ENCODE peak calls at places on chromosome 5, in seven cellular contexts. R is HFFc6, Z is natural killer cell, V is fibroblast of pulmonary artery, A is AG10803, H is heart right ventricle, L is BE2C. N is an unnamed sample.

GRCh38 chr5:39780341-39780740 is 355.6 kb upstream of the DAB2 start:
- DNase-seq in R (no peak), Z (no peak), V (peak), A (peak), H (no peak), L (no peak), N (no peak)

GRCh38 chr5:74916831-74917710 is 50.9 kb upstream of the FAM169A start:
- DNase-seq in R (peak), Z (no peak), V (no peak), A (peak), H (no peak), L (no peak), N (no peak)

GRCh38 chr5:142065273-142065672 is 43.3 kb upstream of the NDFIP1 start:
- DNase-seq in R (peak), Z (no peak), V (peak), A (peak), H (no peak), L (peak), N (peak)

GRCh38 chr5:123164019-123164418 is 75.0 kb downstream of the PRDM6 start:
- DNase-seq in R (no peak), Z (no peak), V (no peak), A (no peak), H (no peak), L (no peak), N (no peak)

GRCh38 chr5:164214698-164215097 is 709.3 kb downstream of the MAT2B start:
- DNase-seq in R (no peak), Z (no peak), V (peak), A (no peak), H (no peak), L (no peak), N (no peak)

GRCh38 chr5:155836404-155836803 is 490.6 kb upstream of the SGCD start:
- DNase-seq in R (no peak), Z (no peak), V (no peak), A (no peak), H (no peak), L (no peak), N (no peak)

GRCh38 chr5:36403601-36404311 is 102.1 kb upstream of the RANBP3L start:
- DNase-seq in R (peak), Z (no peak), V (peak), A (peak), H (peak), L (no peak), N (no peak)

GRCh38 chr5:151178779-151179488 is 21.4 kb upstream of the ANXA6 start:
- DNase-seq in R (no peak), Z (no peak), V (no peak), A (no peak), H (no peak), L (no peak), N (no peak)

GRCh38 chr5:149656576-149657182 is 73.4 kb upstream of the PPARGC1B start:
- DNase-seq in R (no peak), Z (no peak), V (peak), A (no peak), H (peak), L (peak), N (no peak)

GRCh38 chr5:50476549-50476948 is 35.5 kb upstream of the EMB start:
- DNase-seq in R (no peak), Z (no peak), V (no peak), A (no peak), H (no peak), L (no peak), N (no peak)

GRCh38 chr5:7927466-7928375 is 58.8 kb downstream of the MTRR start:
- DNase-seq in R (peak), Z (no peak), V (peak), A (peak), H (peak), L (peak), N (no peak)

GRCh38 chr5:57692582-57693487 is 210.2 kb upstream of the ACTBL2 start:
- DNase-seq in R (peak), Z (no peak), V (peak), A (peak), H (peak), L (peak), N (no peak)

GRCh38 chr5:138240690-138241385 is 27.7 kb upstream of the CDC23 start:
- DNase-seq in R (no peak), Z (no peak), V (no peak), A (no peak), H (no peak), L (no peak), N (no peak)

GRCh38 chr5:1545798-1546355 is 22.1 kb upstream of the LPCAT1 start:
- DNase-seq in R (no peak), Z (no peak), V (no peak), A (no peak), H (no peak), L (no peak), N (no peak)

GRCh38 chr5:138905541-138905940 is 30.4 kb upstream of the LRRTM2 start:
- DNase-seq in R (peak), Z (no peak), V (peak), A (peak), H (no peak), L (no peak), N (no peak)

GRCh38 chr5:2199697-2200096 is 317.0 kb upstream of the IRX4 start:
- DNase-seq in R (no peak), Z (no peak), V (no peak), A (no peak), H (no peak), L (no peak), N (no peak)

GRCh38 chr5:136053336-136054121 is 24.7 kb downstream of the TGFBI start:
- DNase-seq in R (peak), Z (no peak), V (peak), A (peak), H (no peak), L (no peak), N (no peak)

GRCh38 chr5:77751328-77752023 is 24.7 kb downstream of the TBCA start:
- DNase-seq in R (no peak), Z (no peak), V (no peak), A (no peak), H (no peak), L (no peak), N (no peak)

GRCh38 chr5:92455011-92455410 is 1071.9 kb upstream of the ARRDC3 start:
- DNase-seq in R (no peak), Z (no peak), V (no peak), A (no peak), H (no peak), L (no peak), N (no peak)

GRCh38 chr5:122126177-122126701 is 3.1 kb upstream of the ZNF474 start:
- DNase-seq in R (peak), Z (no peak), V (peak), A (peak), H (no peak), L (no peak), N (no peak)

GRCh38 chr5:4576161-4576748 is 563.9 kb upstream of the ADAMTS16 start:
- DNase-seq in R (no peak), Z (no peak), V (peak), A (peak), H (no peak), L (no peak), N (no peak)

GRCh38 chr5:130571076-130571475 is 594.0 kb downstream of the HINT1 start:
- DNase-seq in R (no peak), Z (no peak), V (peak), A (peak), H (no peak), L (no peak), N (no peak)

GRCh38 chr5:12360218-12360617 is 456.0 kb upstream of the CTNND2 start:
- DNase-seq in R (no peak), Z (no peak), V (no peak), A (no peak), H (no peak), L (no peak), N (no peak)

GRCh38 chr5:1333986-1334385 is 10.9 kb downstream of the CLPTM1L start:
- DNase-seq in R (no peak), Z (no peak), V (no peak), A (no peak), H (no peak), L (no peak), N (no peak)

GRCh38 chr5:108700928-108701327 is 46.8 kb upstream of the FER start:
- DNase-seq in R (no peak), Z (no peak), V (no peak), A (no peak), H (no peak), L (no peak), N (no peak)

GRCh38 chr5:180807654-180808414 is 5.2 kb upstream of the MGAT1 start:
- DNase-seq in R (no peak), Z (no peak), V (no peak), A (peak), H (no peak), L (no peak), N (no peak)

GRCh38 chr5:54725391-54726280 is 208.1 kb downstream of the SNX18 start:
- DNase-seq in R (no peak), Z (no peak), V (no peak), A (peak), H (no peak), L (no peak), N (no peak)

GRCh38 chr5:56534102-56534501 is 281.2 kb upstream of the MAP3K1 start:
- DNase-seq in R (no peak), Z (no peak), V (no peak), A (no peak), H (no peak), L (no peak), N (no peak)

GRCh38 chr5:32771037-32771436 is 59.9 kb downstream of the NPR3 start:
- DNase-seq in R (no peak), Z (no peak), V (no peak), A (no peak), H (peak), L (no peak), N (no peak)

GRCh38 chr5:161047024-161047423 is 195.0 kb upstream of the ATP10B start:
- DNase-seq in R (no peak), Z (no peak), V (no peak), A (no peak), H (no peak), L (no peak), N (no peak)

GRCh38 chr5:52204310-52204709 is 583.4 kb upstream of the ITGA1 start:
- DNase-seq in R (no peak), Z (no peak), V (no peak), A (no peak), H (no peak), L (no peak), N (no peak)

GRCh38 chr5:90570034-90570433 is 11.4 kb downstream of the ADGRV1 start:
- DNase-seq in R (no peak), Z (no peak), V (no peak), A (no peak), H (no peak), L (no peak), N (no peak)

GRCh38 chr5:58849995-58850667 is 267.3 kb downstream of the RAB3C start:
- DNase-seq in R (peak), Z (no peak), V (peak), A (peak), H (no peak), L (peak), N (no peak)

GRCh38 chr5:97478513-97478912 is 295.5 kb upstream of the RIOK2 start:
- DNase-seq in R (no peak), Z (no peak), V (peak), A (no peak), H (no peak), L (no peak), N (no peak)

GRCh38 chr5:157049605-157050004 is 9.3 kb downstream of the HAVCR1 start:
- DNase-seq in R (no peak), Z (no peak), V (no peak), A (peak), H (no peak), L (no peak), N (no peak)

GRCh38 chr5:37751227-37751626 is 88.6 kb downstream of the GDNF start:
- DNase-seq in R (peak), Z (no peak), V (no peak), A (peak), H (no peak), L (no peak), N (no peak)

GRCh38 chr5:117682416-117682815 is 1107.8 kb upstream of the SEMA6A start:
- DNase-seq in R (no peak), Z (no peak), V (no peak), A (no peak), H (no peak), L (no peak), N (no peak)

GRCh38 chr5:113293068-113293571 is 141.7 kb downstream of the TSSK1B start:
- DNase-seq in R (no peak), Z (no peak), V (peak), A (no peak), H (no peak), L (no peak), N (no peak)

GRCh38 chr5:170553218-170553617 is 49.4 kb downstream of the KCNIP1 start:
- DNase-seq in R (no peak), Z (no peak), V (no peak), A (no peak), H (no peak), L (no peak), N (no peak)

GRCh38 chr5:170551076-170551475 is 47.3 kb downstream of the KCNIP1 start:
- DNase-seq in R (no peak), Z (no peak), V (no peak), A (no peak), H (no peak), L (no peak), N (no peak)

GRCh38 chr5:170554566-170555267 is 50.9 kb downstream of the KCNIP1 start:
- DNase-seq in R (no peak), Z (no peak), V (peak), A (no peak), H (no peak), L (peak), N (no peak)

GRCh38 chr5:170551622-170552021 is 47.8 kb downstream of the KCNIP1 start:
- DNase-seq in R (no peak), Z (no peak), V (no peak), A (no peak), H (no peak), L (no peak), N (no peak)

DNA sequence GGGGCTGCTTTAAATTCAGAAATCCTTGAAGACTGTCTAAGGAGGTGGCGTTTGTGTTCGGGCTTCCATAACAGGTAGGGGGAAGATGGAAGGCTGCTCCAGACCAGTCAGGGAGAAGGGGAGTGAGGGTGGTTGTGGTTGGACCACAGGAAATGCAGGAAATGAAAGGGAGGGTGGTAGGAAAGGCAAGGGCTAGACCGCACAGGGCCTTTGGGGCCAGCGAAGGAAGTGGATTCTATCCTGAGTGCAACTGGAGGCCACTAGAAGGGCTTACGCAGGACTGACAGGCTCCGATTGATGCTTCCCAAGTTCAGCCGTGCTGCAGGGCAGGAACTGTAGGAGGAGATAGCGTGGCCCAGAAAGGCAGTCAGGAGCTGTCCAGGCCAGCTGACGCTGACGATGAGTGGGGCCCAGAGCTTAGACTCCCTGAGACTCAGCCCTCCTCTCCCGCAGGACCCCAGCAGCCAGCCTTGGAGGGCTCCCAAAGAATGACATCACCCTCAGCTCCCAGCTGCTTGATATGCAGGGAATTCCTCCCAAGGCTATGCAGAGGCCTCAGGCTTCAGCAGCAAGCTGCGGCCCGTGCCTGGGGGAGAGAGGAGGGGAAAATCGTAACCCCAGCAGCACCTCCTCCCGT is 48.8 kb downstream of the KCNIP1 start:
- DNase-seq in R (peak), Z (no peak), V (peak), A (peak), H (peak), L (no peak), N (peak)
- TF ChIP-seq CTCF in R (no peak), Z (no peak), V (peak), A (no peak), H (no peak), L (no peak), N (no peak)

GRCh38 chr5:82815871-82816270 is 261.3 kb downstream of the TMEM167A start:
- DNase-seq in R (no peak), Z (no peak), V (peak), A (no peak), H (no peak), L (no peak), N (no peak)

GRCh38 chr5:82813951-82814350 is 263.2 kb downstream of the TMEM167A start:
- DNase-seq in R (no peak), Z (no peak), V (no peak), A (no peak), H (no peak), L (no peak), N (no peak)

GRCh38 chr5:82820958-82821880 is 256.0 kb downstream of the TMEM167A start:
- DNase-seq in R (no peak), Z (no peak), V (no peak), A (no peak), H (no peak), L (no peak), N (no peak)

GRCh38 chr5:82820188-82820587 is 257.0 kb downstream of the TMEM167A start:
- DNase-seq in R (no peak), Z (no peak), V (no peak), A (no peak), H (no peak), L (no peak), N (no peak)

DNA sequence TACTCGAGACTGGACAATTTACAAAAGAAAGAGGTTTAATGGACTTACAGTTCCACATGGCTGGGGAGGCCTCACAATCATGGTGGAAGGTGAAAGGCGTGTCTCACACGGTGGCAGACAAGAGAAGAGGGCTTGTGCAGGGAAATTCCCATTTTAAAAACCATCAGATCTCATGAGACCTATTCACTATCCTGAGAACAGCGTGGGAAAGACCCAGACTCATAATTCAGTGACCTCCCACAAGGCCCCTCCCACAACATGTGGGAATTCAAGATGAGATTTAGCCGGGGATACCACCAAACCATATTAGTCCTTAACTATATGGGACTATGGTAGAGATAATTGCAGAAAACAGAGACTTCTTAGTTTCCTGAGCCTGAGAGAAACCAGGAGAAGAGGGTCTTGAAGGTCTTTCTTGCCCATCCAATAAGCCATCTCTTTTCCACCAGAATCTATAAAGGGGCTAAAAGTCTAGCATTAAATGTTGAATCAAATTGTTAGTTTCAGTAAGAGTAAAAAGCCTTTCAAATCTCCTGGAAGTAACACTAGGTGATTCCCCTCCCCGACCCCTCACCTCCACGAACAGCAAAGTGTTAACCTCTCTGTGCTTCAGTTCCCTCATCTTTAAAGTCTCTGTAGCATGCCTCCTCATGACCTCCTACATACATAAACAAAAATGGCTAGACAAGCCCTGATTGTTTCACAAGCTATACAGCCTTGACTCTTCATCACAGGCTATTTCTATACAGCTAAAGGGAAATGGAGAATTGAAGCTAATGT is 259.1 kb downstream of the TMEM167A start:
- DNase-seq in R (no peak), Z (no peak), V (no peak), A (no peak), H (no peak), L (no peak), N (no peak)
- TF ChIP-seq CTCF in R (no peak), Z (no peak), V (no peak), A (no peak), H (no peak), L (no peak), N (no peak)

GRCh38 chr5:127562252-127562651 is 44.8 kb downstream of the PRRC1 start:
- DNase-seq in R (no peak), Z (no peak), V (peak), A (no peak), H (no peak), L (peak), N (no peak)
- TF ChIP-seq CTCF in R (peak), Z (no peak), V (peak), A (peak), H (peak), L (peak), N (peak)

GRCh38 chr5:177402271-177403043 is 2.0 kb upstream of the PFN3 start:
- DNase-seq in R (peak), Z (no peak), V (peak), A (peak), H (peak), L (peak), N (peak)
- TF ChIP-seq CTCF in R (peak), Z (no peak), V (peak), A (peak), H (peak), L (peak), N (peak)

GRCh38 chr5:95424526-95424925 is 33.4 kb downstream of the FAM81B start:
- DNase-seq in R (no peak), Z (no peak), V (no peak), A (no peak), H (no peak), L (no peak), N (no peak)
- TF ChIP-seq CTCF in R (no peak), Z (no peak), V (no peak), A (no peak), H (no peak), L (no peak), N (no peak)

DNA sequence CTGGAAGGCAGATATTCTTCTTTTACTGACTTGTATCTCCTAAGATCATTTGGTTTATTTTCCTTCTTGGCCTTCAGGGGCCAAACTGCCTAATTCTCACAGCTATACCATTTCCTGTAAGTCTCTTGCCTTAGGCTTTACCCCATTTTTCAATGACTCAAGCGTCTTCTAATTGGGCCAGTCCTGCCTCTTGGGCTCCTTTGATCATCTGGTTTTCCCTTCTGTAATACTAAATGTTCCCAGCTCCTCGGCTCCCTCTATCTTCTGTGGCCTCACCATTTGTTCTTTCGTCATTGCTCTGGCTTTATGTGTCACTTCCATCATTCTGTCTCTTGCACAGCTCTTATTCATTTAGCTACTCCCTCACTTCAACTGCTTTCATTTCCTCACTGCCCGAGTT is 14.5 kb upstream of the SPINK7 start:
- DNase-seq in R (no peak), Z (no peak), V (no peak), A (no peak), H (no peak), L (no peak), N (no peak)
- TF ChIP-seq CTCF in R (no peak), Z (no peak), V (no peak), A (no peak), H (no peak), L (no peak), N (no peak)

GRCh38 chr5:168658394-168658793 is 79.2 kb upstream of the PANK3 start:
- DNase-seq in R (no peak), Z (no peak), V (no peak), A (no peak), H (no peak), L (peak), N (no peak)
- TF ChIP-seq CTCF in R (no peak), Z (no peak), V (no peak), A (no peak), H (no peak), L (no peak), N (no peak)

N was measured in type B pancreatic cell.